ENCODE peak calls at places on chromosomes 5 and 9, in four cellular contexts. One of them, this sample, is unnamed.

GRCh38 chr9:106400950-106401349 is 462.0 kb upstream of the ZNF462 start:
- DNase-seq in K562: no peak
- DNase-seq in HepG2: peak
- DNase-seq in H1: no peak
- DNase-seq in this sample: no peak

GRCh38 chr9:133584167-133584558 is 25.0 kb downstream of the FAM163B start:
- DNase-seq in K562: no peak
- DNase-seq in HepG2: no peak
- DNase-seq in H1: no peak
- DNase-seq in this sample: no peak

GRCh38 chr5:78323241-78323640 is 28.7 kb upstream of the AP3B1 start:
- DNase-seq in K562: no peak
- DNase-seq in H1: no peak
- DNase-seq in HepG2: no peak
- DNase-seq in this sample: no peak

GRCh38 chr5:14870347-14871083 is 1.1 kb downstream of the ANKH start:
- DNase-seq in K562: no peak
- DNase-seq in H1: no peak
- DNase-seq in HepG2: no peak
- DNase-seq in this sample: no peak

GRCh38 chr5:43171926-43172325 is 20.1 kb upstream of the NIM1K start:
- DNase-seq in H1: no peak
- DNase-seq in K562: no peak
- DNase-seq in HepG2: no peak
- DNase-seq in this sample: no peak

GRCh38 chr5:43663916-43664315 is 60.9 kb downstream of the NNT start:
- DNase-seq in K562: no peak
- DNase-seq in H1: no peak
- DNase-seq in HepG2: no peak
- DNase-seq in this sample: no peak

GRCh38 chr5:134018154-134018985 is 13.6 kb upstream of the VDAC1 start:
- DNase-seq in K562: peak
- DNase-seq in H1: no peak
- DNase-seq in HepG2: peak
- DNase-seq in this sample: no peak

GRCh38 chr5:180631549-180632392 is 17.6 kb downstream of the FLT4 start:
- DNase-seq in H1: no peak
- DNase-seq in K562: no peak
- DNase-seq in HepG2: no peak
- DNase-seq in this sample: no peak

GRCh38 chr9:124040935-124041816 is 29.6 kb downstream of the LHX2 start:
- DNase-seq in HepG2: no peak
- DNase-seq in K562: peak
- DNase-seq in H1: peak
- DNase-seq in this sample: no peak

GRCh38 chr5:74240783-74241750 is 399.5 kb downstream of the ENC1 start:
- DNase-seq in HepG2: no peak
- DNase-seq in K562: no peak
- DNase-seq in H1: no peak
- DNase-seq in this sample: no peak

GRCh38 chr5:81209869-81210268 is 23.3 kb upstream of the CKMT2 start:
- DNase-seq in HepG2: no peak
- DNase-seq in K562: no peak
- DNase-seq in H1: no peak
- DNase-seq in this sample: no peak

GRCh38 chr5:25399878-25400480 is 755.2 kb upstream of the CDH10 start:
- DNase-seq in HepG2: no peak
- DNase-seq in K562: no peak
- DNase-seq in H1: no peak
- DNase-seq in this sample: no peak

GRCh38 chr5:141951341-141951781 is 6.6 kb downstream of the PCDH12 start:
- DNase-seq in HepG2: no peak
- DNase-seq in K562: peak
- DNase-seq in H1: peak
- DNase-seq in this sample: no peak

GRCh38 chr9:113482991-113483675 is 19.6 kb downstream of the RGS3 start:
- DNase-seq in H1: no peak
- DNase-seq in K562: no peak
- DNase-seq in HepG2: no peak
- DNase-seq in this sample: no peak

GRCh38 chr9:38689678-38690077 is 30.3 kb downstream of the FAM240B start:
- DNase-seq in K562: no peak
- DNase-seq in HepG2: no peak
- DNase-seq in H1: peak
- DNase-seq in this sample: no peak

GRCh38 chr9:93116049-93116961 is 17.7 kb downstream of the NINJ1 start:
- DNase-seq in K562: peak
- DNase-seq in H1: no peak
- DNase-seq in HepG2: peak
- DNase-seq in this sample: no peak

GRCh38 chr9:72635197-72635596 is 113.8 kb downstream of the TMC1 start:
- DNase-seq in HepG2: no peak
- DNase-seq in K562: no peak
- DNase-seq in H1: no peak
- DNase-seq in this sample: no peak

GRCh38 chr5:135462304-135462703 is 10.2 kb upstream of the TIFAB start:
- DNase-seq in K562: peak
- DNase-seq in H1: peak
- DNase-seq in HepG2: peak
- DNase-seq in this sample: peak

GRCh38 chr5:43017438-43017820 is 22.7 kb downstream of the ANXA2R start:
- DNase-seq in H1: no peak
- DNase-seq in HepG2: peak
- DNase-seq in K562: no peak
- DNase-seq in this sample: no peak

GRCh38 chr9:133429641-133430161 is 7.5 kb downstream of the ADAMTS13 start:
- DNase-seq in K562: peak
- DNase-seq in HepG2: peak
- DNase-seq in H1: peak
- DNase-seq in this sample: no peak

DNA sequence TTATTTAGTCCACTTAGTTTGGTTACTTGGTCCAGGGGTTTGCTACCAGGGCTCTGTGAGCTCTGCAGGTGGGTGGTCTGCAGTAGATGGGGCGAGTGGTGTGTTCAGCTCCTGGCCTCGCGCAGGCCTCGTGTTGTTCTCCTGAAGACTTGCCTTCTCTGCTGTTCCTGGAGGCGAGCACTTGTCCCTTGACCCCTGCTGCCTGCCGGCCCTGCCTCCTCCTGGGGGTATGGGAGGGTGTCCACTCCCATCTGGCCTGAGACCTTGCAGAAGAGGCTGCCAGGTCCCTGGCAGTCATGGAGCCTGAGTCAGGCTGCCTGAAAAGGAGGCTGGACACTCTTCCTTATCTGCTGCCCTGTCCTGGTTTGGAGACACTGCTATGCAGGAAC is 137.0 kb downstream of the CACNA1B start:
- DNase-seq in HepG2: no peak
- DNase-seq in H1: no peak
- DNase-seq in K562: no peak
- DNase-seq in this sample: no peak
- H3K4me3 ChIP-seq in HepG2: no peak
- H3K4me3 ChIP-seq in H1: no peak
- H3K4me3 ChIP-seq in K562: no peak
- H3K4me3 ChIP-seq in this sample: no peak

GRCh38 chr9:91714020-91714721 is 235.9 kb downstream of the ROR2 start:
- DNase-seq in H1: peak
- DNase-seq in K562: peak
- DNase-seq in HepG2: no peak
- DNase-seq in this sample: peak
- TF ChIP-seq SIN3A in H1: no peak
- TF ChIP-seq SIN3A in K562: no peak
- TF ChIP-seq SIN3A in HepG2: no peak
- TF ChIP-seq SIN3A in this sample: no peak

DNA sequence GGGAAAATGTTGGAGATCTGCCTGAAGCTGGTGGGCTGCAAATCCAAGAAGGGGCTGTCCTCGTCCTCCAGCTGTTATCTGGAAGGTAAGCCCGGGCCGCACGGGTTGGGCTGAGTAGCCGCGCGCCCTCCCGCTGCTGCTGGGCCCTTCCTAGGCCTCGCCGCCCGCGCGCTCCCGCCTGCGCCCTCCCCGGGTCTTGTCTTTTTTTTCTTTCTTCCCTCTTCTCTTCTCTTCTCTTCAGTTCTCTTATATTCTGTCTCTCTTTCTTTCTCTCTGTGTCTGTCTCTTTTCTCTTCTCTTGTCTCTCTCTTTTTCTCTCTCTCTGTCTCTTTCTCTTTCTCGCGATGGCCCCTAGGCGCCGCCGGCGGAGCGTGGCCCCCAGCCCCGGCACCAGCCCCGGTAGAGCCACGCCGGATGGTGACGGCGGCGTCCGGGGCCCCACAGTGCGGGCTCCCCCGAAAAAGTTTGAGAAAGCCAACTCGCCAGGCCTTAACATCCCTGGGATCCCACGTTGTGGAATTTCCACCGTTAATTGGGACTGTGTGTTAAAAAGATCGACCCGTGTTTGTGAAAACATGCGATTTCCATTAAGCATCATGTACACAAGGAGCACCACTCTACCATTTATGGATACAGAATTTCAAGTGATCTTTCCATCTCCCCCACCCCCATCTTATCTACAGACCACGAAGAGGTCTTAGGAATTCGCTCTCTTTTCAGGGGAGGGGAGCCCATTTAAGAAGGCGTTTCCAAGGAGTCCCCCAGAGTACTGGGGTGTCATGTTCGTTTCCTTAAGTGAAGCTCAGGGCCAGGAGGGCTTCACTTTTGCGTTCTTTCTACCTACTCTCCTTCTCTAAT is 616 bp downstream of the ABL1 start:
- DNase-seq in HepG2: no peak
- DNase-seq in K562: peak
- DNase-seq in H1: peak
- DNase-seq in this sample: no peak
- TF ChIP-seq YY1 in HepG2: no peak
- TF ChIP-seq YY1 in K562: no peak
- TF ChIP-seq YY1 in H1: no peak
- TF ChIP-seq YY1 in this sample: no peak

GRCh38 chr9:9631302-9631701 is 981.5 kb downstream of the PTPRD start:
- DNase-seq in K562: no peak
- DNase-seq in H1: no peak
- DNase-seq in HepG2: no peak
- DNase-seq in this sample: no peak
- H3K4me3 ChIP-seq in K562: no peak
- H3K4me3 ChIP-seq in H1: no peak
- H3K4me3 ChIP-seq in HepG2: no peak
- H3K4me3 ChIP-seq in this sample: no peak

DNA sequence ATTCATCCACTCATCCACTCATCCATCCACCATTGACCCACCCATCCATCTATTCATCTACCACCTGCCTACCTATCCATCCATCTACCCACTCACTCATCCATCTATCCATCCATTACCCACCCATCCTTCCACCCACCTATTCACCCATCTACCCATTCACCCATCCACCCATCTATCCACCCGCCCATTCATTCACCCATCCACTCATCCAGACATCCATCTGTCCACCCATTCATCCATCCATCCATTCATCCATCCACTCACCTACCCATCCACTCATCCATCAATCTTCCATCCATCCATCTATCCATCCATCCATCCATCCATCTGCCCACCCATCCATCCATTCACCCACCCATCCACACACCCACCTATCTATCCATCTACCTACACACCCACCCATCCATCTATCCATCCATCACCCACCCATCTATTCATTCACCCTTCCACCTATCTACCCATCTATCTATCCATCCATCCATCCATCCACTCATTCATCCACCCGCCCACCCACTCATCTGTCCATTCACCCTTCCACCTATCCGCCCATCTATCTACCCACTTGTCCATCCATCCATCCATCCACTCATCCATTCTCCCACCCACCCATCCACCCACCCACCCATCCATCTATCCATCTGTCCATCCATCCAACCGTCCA is 23.2 kb downstream of the PSAT1 start:
- DNase-seq in H1: peak
- DNase-seq in HepG2: no peak
- DNase-seq in K562: no peak
- DNase-seq in this sample: no peak
- TF ChIP-seq SIN3A in H1: no peak
- TF ChIP-seq SIN3A in HepG2: no peak
- TF ChIP-seq SIN3A in K562: no peak
- TF ChIP-seq SIN3A in this sample: no peak

This sample was measured in HCT116.